ENCODE peak calls at places on chromosomes 5 and 9, in nine cellular contexts. One of them, this sample, is unnamed.

GRCh38 chr9:136896027-136896426 is 9.7 kb downstream of the TRAF2 start:
- DNase-seq in NCI-H1092 treated with DMSO at 0.1 percent for 48 hours: no peak
- DNase-seq in NCI-H510A treated with DMSO at 0.1 percent for 48 hours: no peak
- DNase-seq in CD8-positive, alpha-beta T cell: no peak
- DNase-seq in amniotic stem cell: no peak
- DNase-seq in ELR: no peak
- DNase-seq in AG09319: no peak
- DNase-seq in GM20000: no peak
- DNase-seq in iPS DF 19.7: no peak
- DNase-seq in this sample: no peak

GRCh38 chr5:126450388-126450787 is 27.2 kb downstream of the GRAMD2B start:
- DNase-seq in CD8-positive, alpha-beta T cell: no peak
- DNase-seq in iPS DF 19.7: no peak
- DNase-seq in NCI-H1092 treated with DMSO at 0.1 percent for 48 hours: no peak
- DNase-seq in GM20000: peak
- DNase-seq in AG09319: no peak
- DNase-seq in NCI-H510A treated with DMSO at 0.1 percent for 48 hours: peak
- DNase-seq in amniotic stem cell: no peak
- DNase-seq in ELR: peak
- DNase-seq in this sample: no peak

GRCh38 chr9:116951588-116952433 is 264.7 kb downstream of the TRIM32 start:
- DNase-seq in NCI-H510A treated with DMSO at 0.1 percent for 48 hours: no peak
- DNase-seq in iPS DF 19.7: no peak
- DNase-seq in AG09319: peak
- DNase-seq in CD8-positive, alpha-beta T cell: no peak
- DNase-seq in amniotic stem cell: no peak
- DNase-seq in GM20000: peak
- DNase-seq in NCI-H1092 treated with DMSO at 0.1 percent for 48 hours: no peak
- DNase-seq in ELR: peak
- DNase-seq in this sample: no peak

GRCh38 chr5:17001418-17001817 is 65.3 kb upstream of the MYO10 start:
- DNase-seq in GM20000: no peak
- DNase-seq in CD8-positive, alpha-beta T cell: no peak
- DNase-seq in ELR: peak
- DNase-seq in amniotic stem cell: no peak
- DNase-seq in NCI-H510A treated with DMSO at 0.1 percent for 48 hours: no peak
- DNase-seq in NCI-H1092 treated with DMSO at 0.1 percent for 48 hours: no peak
- DNase-seq in iPS DF 19.7: no peak
- DNase-seq in AG09319: no peak
- DNase-seq in this sample: no peak

GRCh38 chr5:112109331-112109993 is 309.6 kb downstream of the EPB41L4A start:
- DNase-seq in GM20000: no peak
- DNase-seq in iPS DF 19.7: peak
- DNase-seq in NCI-H1092 treated with DMSO at 0.1 percent for 48 hours: no peak
- DNase-seq in CD8-positive, alpha-beta T cell: no peak
- DNase-seq in AG09319: peak
- DNase-seq in NCI-H510A treated with DMSO at 0.1 percent for 48 hours: no peak
- DNase-seq in ELR: no peak
- DNase-seq in amniotic stem cell: no peak
- DNase-seq in this sample: no peak

GRCh38 chr5:125372694-125373621 is 626.5 kb upstream of the ZNF608 start:
- DNase-seq in NCI-H510A treated with DMSO at 0.1 percent for 48 hours: peak
- DNase-seq in ELR: peak
- DNase-seq in NCI-H1092 treated with DMSO at 0.1 percent for 48 hours: peak
- DNase-seq in CD8-positive, alpha-beta T cell: no peak
- DNase-seq in iPS DF 19.7: peak
- DNase-seq in AG09319: no peak
- DNase-seq in amniotic stem cell: peak
- DNase-seq in GM20000: no peak
- DNase-seq in this sample: peak

GRCh38 chr5:141779642-141780041 is 97.6 kb upstream of the ARAP3 start:
- DNase-seq in CD8-positive, alpha-beta T cell: no peak
- DNase-seq in ELR: no peak
- DNase-seq in GM20000: no peak
- DNase-seq in NCI-H1092 treated with DMSO at 0.1 percent for 48 hours: no peak
- DNase-seq in iPS DF 19.7: no peak
- DNase-seq in amniotic stem cell: no peak
- DNase-seq in NCI-H510A treated with DMSO at 0.1 percent for 48 hours: no peak
- DNase-seq in AG09319: no peak
- DNase-seq in this sample: no peak

GRCh38 chr5:111308951-111309350 is 84.8 kb downstream of the CAMK4 start:
- DNase-seq in CD8-positive, alpha-beta T cell: no peak
- DNase-seq in ELR: no peak
- DNase-seq in NCI-H1092 treated with DMSO at 0.1 percent for 48 hours: no peak
- DNase-seq in NCI-H510A treated with DMSO at 0.1 percent for 48 hours: no peak
- DNase-seq in iPS DF 19.7: peak
- DNase-seq in amniotic stem cell: no peak
- DNase-seq in GM20000: no peak
- DNase-seq in AG09319: no peak
- DNase-seq in this sample: no peak

GRCh38 chr9:137427454-137428310 is 4.5 kb downstream of the NOXA1 start:
- DNase-seq in ELR: no peak
- DNase-seq in CD8-positive, alpha-beta T cell: no peak
- DNase-seq in AG09319: no peak
- DNase-seq in amniotic stem cell: no peak
- DNase-seq in iPS DF 19.7: no peak
- DNase-seq in GM20000: no peak
- DNase-seq in NCI-H1092 treated with DMSO at 0.1 percent for 48 hours: no peak
- DNase-seq in NCI-H510A treated with DMSO at 0.1 percent for 48 hours: no peak
- DNase-seq in this sample: no peak

GRCh38 chr9:69357030-69357853 is 32.2 kb downstream of the ENTREP1 start:
- DNase-seq in NCI-H1092 treated with DMSO at 0.1 percent for 48 hours: no peak
- DNase-seq in NCI-H510A treated with DMSO at 0.1 percent for 48 hours: no peak
- DNase-seq in CD8-positive, alpha-beta T cell: no peak
- DNase-seq in AG09319: no peak
- DNase-seq in amniotic stem cell: no peak
- DNase-seq in GM20000: no peak
- DNase-seq in iPS DF 19.7: no peak
- DNase-seq in ELR: no peak
- DNase-seq in this sample: no peak